ENCODE peak calls at places on chromosomes 16 and 17, in nine cellular contexts. One of them, this sample, is unnamed.

GRCh38 chr16:88974641-88975215 is 2.3 kb downstream of the CBFA2T3 start:
- DNase-seq in stomach: no peak
- DNase-seq in HCT116: no peak
- DNase-seq in ovary: no peak
- DNase-seq in testis: no peak
- DNase-seq in A549: no peak
- DNase-seq in sigmoid colon: no peak
- DNase-seq in uterus: no peak
- DNase-seq in esophagus muscularis mucosa: no peak
- DNase-seq in this sample: no peak

GRCh38 chr17:31321481-31321880 is at the start of gene EVI2A:
- DNase-seq in HCT116: no peak
- DNase-seq in uterus: no peak
- DNase-seq in testis: peak; percentile 31
- DNase-seq in stomach: no peak
- DNase-seq in A549: no peak
- DNase-seq in ovary: no peak
- DNase-seq in sigmoid colon: no peak
- DNase-seq in esophagus muscularis mucosa: no peak
- DNase-seq in this sample: peak; percentile 44

GRCh38 chr17:32567511-32567910 is 80.7 kb downstream of the CDK5R1 start:
- DNase-seq in HCT116: no peak
- DNase-seq in stomach: no peak
- DNase-seq in ovary: no peak
- DNase-seq in A549: peak; percentile 4
- DNase-seq in testis: no peak
- DNase-seq in uterus: no peak
- DNase-seq in sigmoid colon: no peak
- DNase-seq in esophagus muscularis mucosa: no peak
- DNase-seq in this sample: no peak

GRCh38 chr17:29867643-29868181 is 62.3 kb downstream of the SSH2 start:
- DNase-seq in HCT116: no peak
- DNase-seq in A549: no peak
- DNase-seq in esophagus muscularis mucosa: no peak
- DNase-seq in ovary: no peak
- DNase-seq in stomach: no peak
- DNase-seq in testis: no peak
- DNase-seq in uterus: no peak
- DNase-seq in sigmoid colon: no peak
- DNase-seq in this sample: no peak

GRCh38 chr17:16962804-16963203 is 9.1 kb downstream of the TNFRSF13B start:
- DNase-seq in esophagus muscularis mucosa: no peak
- DNase-seq in A549: peak; percentile 64
- DNase-seq in sigmoid colon: peak; percentile 20
- DNase-seq in HCT116: peak; percentile 41
- DNase-seq in ovary: no peak
- DNase-seq in stomach: no peak
- DNase-seq in uterus: no peak
- DNase-seq in testis: peak; percentile 8
- DNase-seq in this sample: no peak

GRCh38 chr17:46120078-46120477 is 73.2 kb downstream of the KANSL1 start:
- DNase-seq in A549: no peak
- DNase-seq in esophagus muscularis mucosa: no peak
- DNase-seq in ovary: no peak
- DNase-seq in HCT116: no peak
- DNase-seq in sigmoid colon: no peak
- DNase-seq in testis: no peak
- DNase-seq in uterus: no peak
- DNase-seq in stomach: no peak
- DNase-seq in this sample: no peak

GRCh38 chr17:75776399-75777242 is 8.0 kb upstream of the UNK start:
- DNase-seq in HCT116: no peak
- DNase-seq in A549: no peak
- DNase-seq in testis: no peak
- DNase-seq in sigmoid colon: peak; percentile 61
- DNase-seq in ovary: no peak
- DNase-seq in esophagus muscularis mucosa: no peak
- DNase-seq in uterus: peak; percentile 23
- DNase-seq in stomach: no peak
- DNase-seq in this sample: no peak

GRCh38 chr16:48158296-48158695 is 2.5 kb upstream of the ABCC12 start:
- DNase-seq in testis: no peak
- DNase-seq in ovary: no peak
- DNase-seq in uterus: no peak
- DNase-seq in A549: peak; percentile 64
- DNase-seq in sigmoid colon: no peak
- DNase-seq in HCT116: peak; percentile 55
- DNase-seq in stomach: no peak
- DNase-seq in esophagus muscularis mucosa: no peak
- DNase-seq in this sample: no peak

GRCh38 chr16:57938936-57939871 is 31.7 kb downstream of the CNGB1 start:
- DNase-seq in uterus: peak; percentile 20
- DNase-seq in testis: peak; percentile 52
- DNase-seq in esophagus muscularis mucosa: no peak
- DNase-seq in stomach: peak; percentile 74
- DNase-seq in ovary: no peak
- DNase-seq in HCT116: peak; percentile 13
- DNase-seq in sigmoid colon: no peak
- DNase-seq in A549: peak; percentile 36
- DNase-seq in this sample: no peak

GRCh38 chr16:2029350-2029749 is 2.6 kb downstream of the NHERF2 start:
- DNase-seq in stomach: no peak
- DNase-seq in testis: no peak
- DNase-seq in A549: no peak
- DNase-seq in sigmoid colon: no peak
- DNase-seq in uterus: no peak
- DNase-seq in esophagus muscularis mucosa: no peak
- DNase-seq in ovary: no peak
- DNase-seq in HCT116: no peak
- DNase-seq in this sample: no peak

GRCh38 chr16:19520861-19521331 is 1.0 kb downstream of the GDE1 start:
- DNase-seq in testis: no peak
- DNase-seq in uterus: no peak
- DNase-seq in stomach: peak; percentile 34
- DNase-seq in sigmoid colon: no peak
- DNase-seq in A549: peak; percentile 44
- DNase-seq in ovary: no peak
- DNase-seq in esophagus muscularis mucosa: no peak
- DNase-seq in HCT116: no peak
- DNase-seq in this sample: no peak

GRCh38 chr16:75238132-75238852 is 13.1 kb downstream of the BCAR1 start:
- DNase-seq in stomach: peak; percentile 77
- DNase-seq in sigmoid colon: peak; percentile 96
- DNase-seq in esophagus muscularis mucosa: peak; percentile 93
- DNase-seq in A549: no peak
- DNase-seq in uterus: peak; percentile 92
- DNase-seq in ovary: peak; percentile 94
- DNase-seq in HCT116: no peak
- DNase-seq in testis: peak; percentile 94
- DNase-seq in this sample: peak; percentile 84

GRCh38 chr17:50181155-50181554 is 15.3 kb downstream of the SGCA start:
- DNase-seq in uterus: no peak
- DNase-seq in stomach: no peak
- DNase-seq in A549: no peak
- DNase-seq in sigmoid colon: no peak
- DNase-seq in esophagus muscularis mucosa: no peak
- DNase-seq in HCT116: no peak
- DNase-seq in ovary: no peak
- DNase-seq in testis: no peak
- DNase-seq in this sample: no peak

GRCh38 chr16:9297437-9298113 is 206.1 kb downstream of the HAPSTR1 start:
- DNase-seq in ovary: no peak
- DNase-seq in stomach: peak; percentile 28
- DNase-seq in A549: peak; percentile 45
- DNase-seq in testis: peak; percentile 54
- DNase-seq in HCT116: peak; percentile 34
- DNase-seq in esophagus muscularis mucosa: no peak
- DNase-seq in uterus: peak; percentile 25
- DNase-seq in sigmoid colon: peak; percentile 72
- DNase-seq in this sample: no peak

DNA sequence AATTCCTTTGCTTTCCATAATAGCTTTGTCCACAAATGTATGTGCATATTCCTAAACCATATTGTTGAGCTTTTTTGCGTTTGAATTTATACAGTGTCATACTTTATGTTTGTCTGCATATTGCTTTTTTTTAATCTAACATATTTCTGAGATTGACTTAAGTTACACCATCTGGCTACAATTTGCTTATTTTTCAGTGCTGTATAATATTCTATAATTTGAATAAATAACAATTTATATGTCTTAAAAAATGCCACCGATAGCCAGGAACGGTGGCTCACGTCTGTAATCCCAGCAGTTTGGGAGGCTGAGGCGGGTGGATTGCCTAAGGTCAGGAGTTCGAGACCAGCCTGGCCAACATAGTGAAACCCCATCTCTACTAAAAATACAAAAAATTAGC is 1.5 kb upstream of the PIMREG start:
- DNase-seq in HCT116: no peak
- DNase-seq in esophagus muscularis mucosa: no peak
- DNase-seq in uterus: no peak
- DNase-seq in ovary: no peak
- DNase-seq in stomach: no peak
- DNase-seq in A549: no peak
- DNase-seq in sigmoid colon: no peak
- DNase-seq in testis: no peak
- DNase-seq in this sample: no peak
- TF ChIP-seq POLR2A in HCT116: no peak
- TF ChIP-seq POLR2A in esophagus muscularis mucosa: no peak
- TF ChIP-seq POLR2A in uterus: no peak
- TF ChIP-seq POLR2A in ovary: no peak
- TF ChIP-seq POLR2A in stomach: no peak
- TF ChIP-seq POLR2A in A549: no peak
- TF ChIP-seq POLR2A in sigmoid colon: no peak
- TF ChIP-seq POLR2A in testis: no peak
- TF ChIP-seq POLR2A in this sample: no peak

GRCh38 chr16:56933828-56934598 is 2.1 kb downstream of the HERPUD1 start:
- DNase-seq in testis: no peak
- DNase-seq in A549: no peak
- DNase-seq in uterus: no peak
- DNase-seq in HCT116: no peak
- DNase-seq in ovary: no peak
- DNase-seq in esophagus muscularis mucosa: no peak
- DNase-seq in sigmoid colon: no peak
- DNase-seq in stomach: no peak
- DNase-seq in this sample: no peak
- H3K27ac ChIP-seq in testis: peak overlapping the region; percentile 92
- H3K27ac ChIP-seq in A549: no peak overlapping the region
- H3K27ac ChIP-seq in uterus: peak overlapping the region; percentile 98
- H3K27ac ChIP-seq in HCT116: no peak overlapping the region
- H3K27ac ChIP-seq in ovary: peak overlapping the region; percentile 98
- H3K27ac ChIP-seq in esophagus muscularis mucosa: peak overlapping the region; percentile 100
- H3K27ac ChIP-seq in sigmoid colon: peak overlapping the region; percentile 100
- H3K27ac ChIP-seq in stomach: no peak overlapping the region
- H3K27ac ChIP-seq in this sample: peak overlapping the region; percentile 99

GRCh38 chr16:28297784-28298510 is 5.6 kb downstream of the SBK1 start:
- DNase-seq in HCT116: no peak
- DNase-seq in uterus: no peak
- DNase-seq in A549: no peak
- DNase-seq in sigmoid colon: no peak
- DNase-seq in esophagus muscularis mucosa: no peak
- DNase-seq in testis: no peak
- DNase-seq in ovary: no peak
- DNase-seq in stomach: no peak
- DNase-seq in this sample: peak; percentile 42
- TF ChIP-seq CTCF in HCT116: no peak
- TF ChIP-seq CTCF in uterus: no peak
- TF ChIP-seq CTCF in A549: no peak
- TF ChIP-seq CTCF in sigmoid colon: no peak
- TF ChIP-seq CTCF in esophagus muscularis mucosa: no peak
- TF ChIP-seq CTCF in testis: no peak
- TF ChIP-seq CTCF in ovary: no peak
- TF ChIP-seq CTCF in stomach: no peak
- TF ChIP-seq CTCF in this sample: no peak

DNA sequence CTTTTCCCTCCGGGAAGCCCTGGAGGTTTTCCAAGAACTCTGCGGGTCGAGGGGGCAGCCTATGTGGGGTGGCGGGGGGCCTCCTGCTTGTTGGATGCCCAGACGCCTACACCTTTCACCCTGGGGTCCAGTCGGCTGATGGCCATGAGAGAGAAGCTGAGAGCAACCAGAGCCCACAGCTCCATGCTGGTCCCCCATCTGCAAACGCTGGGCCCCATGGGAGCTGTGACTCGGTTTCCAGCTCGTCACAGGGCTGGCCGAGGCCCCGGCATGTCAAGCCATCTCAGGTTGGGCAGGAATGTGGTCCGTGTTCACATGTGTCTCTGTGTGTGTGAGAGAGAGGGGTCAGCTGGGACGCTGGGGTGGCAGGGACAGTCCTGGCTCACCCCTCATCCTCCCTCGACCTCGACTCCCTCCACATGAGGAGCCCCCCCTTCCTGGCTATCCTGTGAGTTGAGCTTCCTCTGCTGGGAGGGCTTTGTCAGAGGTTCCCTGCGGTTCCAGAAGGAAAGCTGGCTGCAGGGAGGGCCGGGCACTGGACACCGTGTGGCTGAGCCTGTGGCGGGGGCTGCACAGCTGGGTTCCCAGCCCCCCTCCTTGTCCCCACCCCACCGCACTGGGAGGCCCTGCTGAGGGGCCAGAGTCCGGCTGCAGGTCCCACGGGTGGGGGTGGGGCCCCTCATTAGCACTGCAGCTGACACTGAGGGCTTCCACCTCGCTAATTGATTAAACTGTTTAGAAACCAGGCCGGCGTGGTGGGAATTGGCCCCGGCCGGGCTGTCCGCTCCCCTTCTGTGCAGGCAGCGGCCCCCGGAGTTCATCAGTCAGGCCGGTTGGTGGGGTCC is 19.1 kb downstream of the METRNL start:
- DNase-seq in esophagus muscularis mucosa: no peak
- DNase-seq in A549: no peak
- DNase-seq in stomach: no peak
- DNase-seq in sigmoid colon: no peak
- DNase-seq in ovary: no peak
- DNase-seq in testis: no peak
- DNase-seq in uterus: no peak
- DNase-seq in HCT116: no peak
- DNase-seq in this sample: no peak
- TF ChIP-seq POLR2A in esophagus muscularis mucosa: no peak
- TF ChIP-seq POLR2A in A549: no peak
- TF ChIP-seq POLR2A in stomach: no peak
- TF ChIP-seq POLR2A in sigmoid colon: no peak
- TF ChIP-seq POLR2A in ovary: no peak
- TF ChIP-seq POLR2A in testis: no peak
- TF ChIP-seq POLR2A in uterus: no peak
- TF ChIP-seq POLR2A in HCT116: no peak
- TF ChIP-seq POLR2A in this sample: no peak

This sample was measured in body of pancreas.